ENCODE peak calls at places on chromosome 22, in four cellular contexts. O is PC-3, Q is adrenal gland, B is mesendoderm. V is an unnamed sample. For H3K4me1, the result is how much of the 10 kb centered on the place peaks cover.

GRCh38 chr22:44545773-44546172 is 47.7 kb upstream of the RTL6 start:
- DNase-seq in O (no peak), B (no peak), Q (no peak), V (no peak)

GRCh38 chr22:48896766-48897637 is 930.7 kb downstream of the BRD1 start:
- DNase-seq in B (no peak), Q (peak), O (no peak), V (no peak)

GRCh38 chr22:24134090-24134846 is 47.0 kb upstream of the SUSD2 start:
- DNase-seq in B (peak), Q (no peak), O (no peak), V (no peak)

GRCh38 chr22:43850529-43850928 is 11.8 kb downstream of the SULT4A1 start:
- DNase-seq in B (no peak), Q (no peak), O (no peak), V (no peak)

GRCh38 chr22:47012589-47013365 is 250.3 kb downstream of the TBC1D22A start:
- DNase-seq in Q (no peak), B (peak), O (peak), V (no peak)

GRCh38 chr22:19085233-19086043 is 36.8 kb downstream of the DGCR2 start:
- DNase-seq in B (peak), Q (no peak), O (peak), V (no peak)

GRCh38 chr22:39080052-39080762 is 3.1 kb downstream of the APOBEC3G start:
- DNase-seq in Q (no peak), B (no peak), O (no peak), V (no peak)

GRCh38 chr22:19057999-19058491 is 64.2 kb downstream of the DGCR2 start:
- DNase-seq in Q (no peak), B (no peak), O (no peak), V (no peak)

GRCh38 chr22:22702159-22702873 is 57.9 kb downstream of the GGTLC2 start:
- DNase-seq in O (peak), B (peak), Q (no peak), V (peak)

GRCh38 chr22:18156878-18157713 is 7.1 kb downstream of the USP18 start:
- DNase-seq in O (peak), B (peak), Q (peak), V (peak)

GRCh38 chr22:18933914-18934313 is 2.2 kb downstream of the PRODH start:
- DNase-seq in O (no peak), Q (no peak), B (no peak), V (no peak)

GRCh38 chr22:24763872-24764485 is 10.5 kb downstream of the PIWIL3 start:
- DNase-seq in B (no peak), O (no peak), Q (no peak), V (no peak)

GRCh38 chr22:36330655-36331305 is 57.0 kb downstream of the MYH9 start:
- DNase-seq in Q (peak), B (peak), O (peak), V (no peak)

GRCh38 chr22:48798281-48799226 is 1029.1 kb downstream of the BRD1 start:
- DNase-seq in O (no peak), Q (no peak), B (no peak), V (no peak)

GRCh38 chr22:44328326-44328725 is 15.6 kb upstream of the SHISAL1 start:
- DNase-seq in B (no peak), Q (no peak), O (no peak), V (no peak)

GRCh38 chr22:25874327-25874726 is 132.3 kb downstream of the MYO18B start:
- DNase-seq in Q (no peak), B (no peak), O (no peak), V (no peak)

GRCh38 chr22:21015051-21016006 is at the start of gene P2RX6:
- DNase-seq in Q (no peak), O (peak), B (no peak), V (no peak)

GRCh38 chr22:50012201-50013181 is at the start of gene IL17REL:
- DNase-seq in O (peak), B (peak), Q (no peak), V (no peak)

GRCh38 chr22:46355369-46355995 is 20.0 kb downstream of the TRMU start:
- DNase-seq in Q (peak), B (peak), O (peak), V (peak)

GRCh38 chr22:40728731-40729189 is 49.5 kb downstream of the MCHR1 start:
- DNase-seq in B (peak), Q (no peak), O (no peak), V (peak)

GRCh38 chr22:37542959-37543358 is 17.3 kb upstream of the CDC42EP1 start:
- DNase-seq in O (no peak), Q (no peak), B (no peak), V (no peak)

GRCh38 chr22:37544955-37545702 is 15.2 kb upstream of the CDC42EP1 start:
- DNase-seq in O (peak), B (peak), Q (peak), V (peak)

GRCh38 chr22:37547249-37547741 is 13.0 kb upstream of the CDC42EP1 start:
- DNase-seq in O (no peak), B (no peak), Q (no peak), V (no peak)

GRCh38 chr22:37546436-37547248 is 13.6 kb upstream of the CDC42EP1 start:
- DNase-seq in B (peak), O (no peak), Q (peak), V (no peak)

DNA sequence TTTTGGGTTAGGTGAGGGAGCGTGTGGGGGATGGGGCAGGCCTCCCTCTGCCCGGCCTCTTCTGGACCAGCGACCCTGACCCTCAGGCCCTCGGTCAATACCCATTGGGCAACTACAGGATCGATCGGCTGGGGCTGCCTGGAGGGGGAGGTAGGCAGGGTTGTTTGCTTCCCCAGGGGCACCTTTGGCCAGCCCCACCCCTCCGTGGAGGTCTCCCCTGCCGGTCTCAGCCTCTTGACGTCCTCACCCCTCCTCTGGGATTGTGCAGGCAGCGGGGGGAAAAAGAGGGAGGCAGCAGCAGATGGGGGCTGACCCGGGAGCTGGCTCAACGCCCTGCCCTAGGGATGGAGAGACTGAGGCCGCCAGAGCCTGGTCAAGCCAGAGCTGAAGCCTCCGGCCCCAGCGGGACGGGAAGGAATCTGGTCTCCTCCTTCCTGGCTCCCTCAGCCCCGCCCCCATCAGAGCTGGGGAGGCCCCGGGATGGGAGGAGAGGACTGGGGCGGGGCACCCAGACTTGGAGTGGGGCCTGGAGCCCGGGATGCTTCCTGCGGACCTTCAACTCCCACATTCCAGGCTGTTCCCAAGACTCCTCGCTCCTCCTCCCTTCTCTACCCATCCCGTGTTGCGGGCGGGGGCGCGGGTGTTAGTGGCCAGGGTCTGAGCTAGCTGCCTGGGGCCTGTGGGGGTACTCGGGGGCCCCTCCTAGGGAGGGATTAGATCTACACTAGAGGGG is 14.4 kb upstream of the CDC42EP1 start:
- DNase-seq in O (peak), Q (peak), B (peak), V (peak)
- H3K4me3 ChIP-seq in O (no peak), Q (no peak), B (no peak), V (no peak)

GRCh38 chr22:27204817-27205216 is 547.4 kb downstream of the MIAT start:
- DNase-seq in Q (no peak), B (no peak), O (no peak), V (no peak)
- H3K4me1 ChIP-seq in Q (under half), B (under half), O (under half), V (under half)

GRCh38 chr22:42773161-42773560 is 52.5 kb upstream of the A4GALT start:
- DNase-seq in Q (no peak), B (peak), O (no peak), V (no peak)
- H3K4me3 ChIP-seq in Q (no peak), B (no peak), O (no peak), V (no peak)

GRCh38 chr22:31346255-31346732 is at the start of gene PATZ1:
- DNase-seq in B (peak), Q (peak), O (peak), V (peak)
- H3K4me1 ChIP-seq in B (under half), Q (under half), O (under half), V (under half)

GRCh38 chr22:42344391-42344861 is 74.0 kb upstream of the TCF20 start:
- DNase-seq in Q (no peak), B (peak), O (no peak), V (no peak)
- H3K4me3 ChIP-seq in Q (no peak), B (no peak), O (peak), V (no peak)